ENCODE peak calls at places on chromosome 5, in six cellular contexts. K is dorsolateral prefrontal cortex, B is cardiac muscle cell, A is A549, V is upper lobe of left lung, O is AG10803. Z is an unnamed sample.

GRCh38 chr5:91864902-91865420 is 481.8 kb upstream of the ARRDC3 start:
- DNase-seq in K (no peak), O (no peak), B (no peak), V (no peak), A (peak; percentile 29), Z (no peak)

GRCh38 chr5:149028161-149028560 is 34.7 kb downstream of the SH3TC2 start:
- DNase-seq in B (no peak), V (no peak), O (no peak), A (no peak), K (no peak), Z (no peak)

GRCh38 chr5:102049517-102049916 is 246.6 kb downstream of the SLCO4C1 start:
- DNase-seq in A (no peak), O (no peak), B (no peak), V (no peak), K (no peak), Z (no peak)

GRCh38 chr5:10505517-10506095 is 58.3 kb upstream of the ANKRD33B start:
- DNase-seq in B (no peak), O (no peak), K (no peak), A (no peak), V (no peak), Z (no peak)

GRCh38 chr5:3352711-3353110 is 242.9 kb upstream of the IRX1 start:
- DNase-seq in A (no peak), K (no peak), O (no peak), B (no peak), V (no peak), Z (no peak)

GRCh38 chr5:33806736-33807442 is 84.9 kb downstream of the ADAMTS12 start:
- DNase-seq in K (no peak), B (no peak), A (no peak), V (no peak), O (peak; percentile 77), Z (no peak)

GRCh38 chr5:153256-153655 is 38.0 kb upstream of the LRRC14B start:
- DNase-seq in O (peak; percentile 30), V (no peak), A (no peak), K (no peak), B (no peak), Z (no peak)

GRCh38 chr5:58074717-58075116 is 385.2 kb downstream of the PLK2 start:
- DNase-seq in A (no peak), V (no peak), K (no peak), B (no peak), O (no peak), Z (no peak)

GRCh38 chr5:140151719-140152609 is 23.0 kb upstream of the CYSTM1 start:
- DNase-seq in O (no peak), K (no peak), B (no peak), A (no peak), V (no peak), Z (no peak)

GRCh38 chr5:140546851-140547507 is 483 bp upstream of the EIF4EBP3 start:
- DNase-seq in K (no peak), B (no peak), O (no peak), A (no peak), V (peak; percentile 38), Z (no peak)

GRCh38 chr5:14716755-14717752 is 52.5 kb downstream of the OTULIN start:
- DNase-seq in O (no peak), K (no peak), B (no peak), A (no peak), V (no peak), Z (peak; percentile 97)

GRCh38 chr5:137498736-137499505 is at the start of gene SPOCK1:
- DNase-seq in B (peak; percentile 93), V (peak; percentile 60), O (peak; percentile 74), K (peak; percentile 73), A (peak; percentile 75), Z (peak; percentile 18)

GRCh38 chr5:6822556-6823343 is 109.5 kb downstream of the TENT4A start:
- DNase-seq in A (no peak), O (no peak), B (no peak), V (no peak), K (no peak), Z (no peak)

GRCh38 chr5:141952030-141952429 is 6.0 kb downstream of the PCDH12 start:
- DNase-seq in B (no peak), K (no peak), V (no peak), A (no peak), O (no peak), Z (no peak)

GRCh38 chr5:140295414-140295813 is 7.5 kb downstream of the PFDN1 start:
- DNase-seq in O (peak; percentile 87), K (no peak), V (peak; percentile 74), A (peak; percentile 61), B (peak; percentile 77), Z (no peak)

GRCh38 chr5:149464796-149465489 is 85.9 kb upstream of the IL17B start:
- DNase-seq in A (no peak), K (no peak), O (peak; percentile 71), B (no peak), V (no peak), Z (no peak)

GRCh38 chr5:39273314-39273954 is 54.1 kb upstream of the FYB1 start:
- DNase-seq in K (no peak), A (no peak), V (no peak), O (no peak), B (no peak), Z (no peak)

GRCh38 chr5:39270172-39270848 is 50.9 kb upstream of the FYB1 start:
- DNase-seq in K (no peak), V (no peak), A (no peak), O (no peak), B (no peak), Z (no peak)

DNA sequence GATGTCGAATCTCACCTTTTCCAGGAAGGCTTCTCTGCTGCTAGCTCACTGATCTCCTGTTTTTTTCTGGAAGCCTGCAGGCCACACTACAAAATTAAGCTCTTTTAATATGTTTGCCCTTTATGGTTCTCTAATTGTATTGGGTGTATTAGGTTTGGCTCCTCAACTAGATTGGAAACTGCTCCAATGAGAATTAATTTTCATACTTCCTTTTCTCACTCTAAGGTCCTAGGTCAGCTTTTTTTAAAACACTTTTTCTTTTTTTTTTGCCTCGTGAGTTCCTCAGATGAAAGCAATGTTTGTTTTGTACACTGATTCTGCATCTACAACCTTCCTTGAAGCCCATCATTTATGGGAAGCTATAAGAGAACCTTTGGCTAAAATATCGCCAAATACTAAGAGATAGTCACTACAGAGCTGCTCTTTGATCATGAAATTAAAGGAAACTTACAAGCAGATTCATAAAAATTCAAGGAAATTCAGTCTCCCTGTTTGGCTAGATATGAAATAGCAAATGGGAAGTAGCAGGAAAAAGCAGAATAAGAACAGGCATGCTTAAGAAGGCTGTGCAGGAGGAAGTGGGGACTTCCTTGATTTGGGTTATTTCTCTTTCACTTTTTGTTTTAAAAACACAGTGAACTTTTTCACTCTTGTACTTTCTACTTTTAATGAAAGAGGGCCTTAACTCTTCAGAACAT is 55.2 kb upstream of the FYB1 start:
- DNase-seq in K (no peak), A (no peak), B (no peak), V (no peak), O (no peak), Z (no peak)
- H3K4me3 ChIP-seq in K (peak overlapping the region; percentile 12), A (no peak overlapping the region), B (no peak overlapping the region), V (no peak overlapping the region), O (no peak overlapping the region), Z (no peak overlapping the region)

DNA sequence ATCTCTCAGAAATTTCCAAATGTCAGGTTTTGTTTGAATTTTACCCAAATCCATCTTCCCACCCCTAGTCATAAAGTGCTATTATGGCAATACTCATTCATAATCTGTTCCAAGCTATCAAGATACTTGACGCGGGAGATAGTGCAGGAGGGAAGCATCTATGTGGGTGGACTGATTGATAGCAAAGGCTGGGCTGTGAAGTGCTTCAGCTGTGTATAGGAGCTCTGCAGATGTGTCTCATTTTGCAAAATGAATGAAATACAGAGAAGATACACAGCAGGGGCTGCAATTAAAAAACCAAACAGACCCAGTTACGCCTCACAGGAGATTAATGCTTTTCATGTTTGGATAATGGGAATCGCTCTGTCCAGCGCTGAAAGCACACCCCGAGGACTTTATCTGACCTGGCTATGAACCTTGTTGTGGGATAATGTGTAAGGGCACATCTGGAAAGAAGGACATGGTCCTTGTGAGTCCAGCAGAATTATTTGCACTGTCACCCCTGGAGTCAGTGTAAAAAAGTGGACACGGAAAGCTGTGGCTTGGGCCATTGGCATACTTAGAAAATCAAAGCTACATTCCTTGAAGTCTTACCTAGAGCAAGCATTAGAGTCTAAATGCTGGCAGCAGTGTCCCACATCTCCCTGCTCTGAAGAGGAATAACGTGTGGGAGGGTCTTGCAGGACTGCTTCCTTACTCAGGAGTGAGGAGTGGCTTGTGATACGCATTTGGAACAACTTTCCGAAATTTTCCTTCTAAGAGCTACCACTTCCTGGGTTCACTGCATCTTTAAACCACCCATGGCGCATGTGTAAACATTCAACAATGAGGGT is 2.5 kb downstream of the SH3RF2 start:
- DNase-seq in B (no peak), K (no peak), A (no peak), V (no peak), O (no peak), Z (no peak)
- H3K4me3 ChIP-seq in B (peak overlapping the region; percentile 43), K (peak overlapping the region; percentile 10), A (peak overlapping the region; percentile 45), V (no peak overlapping the region), O (no peak overlapping the region), Z (no peak overlapping the region)

GRCh38 chr5:172110921-172111873 is 76.8 kb downstream of the STK10 start:
- DNase-seq in V (peak; percentile 78), O (peak; percentile 81), K (no peak), B (no peak), A (no peak), Z (no peak)
- H3K4me3 ChIP-seq in V (peak overlapping the region; percentile 6), O (peak overlapping the region; percentile 33), K (no peak overlapping the region), B (no peak overlapping the region), A (no peak overlapping the region), Z (no peak overlapping the region)

DNA sequence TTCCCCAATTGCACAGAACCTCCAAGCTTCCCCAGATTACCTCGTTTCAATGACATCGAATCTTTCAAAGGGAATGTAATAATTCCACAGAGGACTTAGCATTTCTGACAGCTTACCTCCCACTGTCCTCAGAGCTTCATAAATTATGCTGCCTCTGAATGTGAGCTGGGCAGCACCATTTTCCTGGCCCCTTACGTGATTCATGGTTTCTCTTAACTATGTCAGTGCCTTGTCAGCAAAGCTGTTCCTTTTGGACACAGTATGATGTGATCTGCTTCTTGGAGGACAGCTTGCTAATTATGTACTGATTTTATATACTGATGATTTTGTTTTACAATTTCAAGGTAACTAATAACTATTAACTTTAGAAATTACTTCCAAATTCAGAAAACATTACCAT is 27.7 kb upstream of the SSBP2 start:
- DNase-seq in A (no peak), V (no peak), O (peak; percentile 27), K (no peak), B (no peak), Z (no peak)
- H3K4me3 ChIP-seq in A (no peak overlapping the region), V (peak overlapping the region; percentile 4), O (peak overlapping the region; percentile 35), K (peak overlapping the region; percentile 39), B (no peak overlapping the region), Z (peak overlapping the region; percentile 11)

DNA sequence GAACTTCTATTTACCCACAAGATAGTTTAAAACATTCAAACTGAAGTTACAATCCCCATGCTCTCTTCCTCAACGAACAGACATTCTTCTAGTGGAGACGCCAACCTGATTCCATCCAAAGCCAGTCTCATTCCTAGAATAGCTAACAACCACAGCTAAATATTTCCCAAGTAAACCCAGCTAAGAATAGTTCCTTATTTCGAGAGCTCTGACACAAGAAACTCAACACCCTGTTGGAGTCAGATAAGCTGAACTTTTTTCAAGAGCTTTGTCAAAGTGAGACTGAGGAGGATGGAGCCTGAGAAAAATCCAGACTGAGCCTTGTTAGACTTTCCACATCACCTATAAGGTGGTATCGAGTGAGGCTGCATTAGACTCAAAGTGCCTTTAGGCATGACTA is 56.7 kb upstream of the RPS23 start:
- DNase-seq in B (peak; percentile 91), O (peak; percentile 98), A (no peak), K (no peak), V (no peak), Z (no peak)
- H3K4me3 ChIP-seq in B (no peak overlapping the region), O (no peak overlapping the region), A (no peak overlapping the region), K (no peak overlapping the region), V (no peak overlapping the region), Z (no peak overlapping the region)

Z was measured in LNCaP clone FGC.